ENCODE peak calls at places on chromosomes 16 and 17, in four cellular contexts. One of them, this sample, is unnamed. For H3K4me1, the result is how much of the 10 kb centered on the place peaks cover.

GRCh38 chr16:80935691-80936090 is 71.0 kb downstream of the CMC2 start:
- DNase-seq in right lobe of liver: no peak
- DNase-seq in esophagus muscularis mucosa: no peak
- DNase-seq in breast epithelium: no peak
- DNase-seq in this sample: no peak

GRCh38 chr16:17083628-17084027 is 387.1 kb downstream of the XYLT1 start:
- DNase-seq in right lobe of liver: no peak
- DNase-seq in esophagus muscularis mucosa: no peak
- DNase-seq in breast epithelium: no peak
- DNase-seq in this sample: no peak

GRCh38 chr16:79535130-79535529 is 65.4 kb downstream of the MAF start:
- DNase-seq in esophagus muscularis mucosa: no peak
- DNase-seq in breast epithelium: no peak
- DNase-seq in right lobe of liver: no peak
- DNase-seq in this sample: no peak

GRCh38 chr16:9557713-9558112 is 466.3 kb downstream of the HAPSTR1 start:
- DNase-seq in right lobe of liver: no peak
- DNase-seq in breast epithelium: no peak
- DNase-seq in esophagus muscularis mucosa: no peak
- DNase-seq in this sample: no peak

GRCh38 chr17:3917391-3917931 is 1.2 kb upstream of the P2RX1 start:
- DNase-seq in breast epithelium: no peak
- DNase-seq in esophagus muscularis mucosa: no peak
- DNase-seq in right lobe of liver: peak
- DNase-seq in this sample: no peak

GRCh38 chr17:78180083-78180482 is 6.8 kb downstream of the TK1 start:
- DNase-seq in esophagus muscularis mucosa: no peak
- DNase-seq in right lobe of liver: no peak
- DNase-seq in breast epithelium: no peak
- DNase-seq in this sample: no peak

GRCh38 chr17:4199818-4200402 is 56.9 kb downstream of the CYB5D2 start:
- DNase-seq in esophagus muscularis mucosa: no peak
- DNase-seq in right lobe of liver: no peak
- DNase-seq in breast epithelium: no peak
- DNase-seq in this sample: no peak

GRCh38 chr17:8163978-8164814 is 1.4 kb upstream of the VAMP2 start:
- DNase-seq in right lobe of liver: peak
- DNase-seq in esophagus muscularis mucosa: no peak
- DNase-seq in breast epithelium: no peak
- DNase-seq in this sample: peak

GRCh38 chr16:76942089-76942488 is 248.9 kb upstream of the MON1B start:
- DNase-seq in esophagus muscularis mucosa: no peak
- DNase-seq in right lobe of liver: no peak
- DNase-seq in breast epithelium: no peak
- DNase-seq in this sample: no peak

GRCh38 chr17:63984206-63984605 is 11.5 kb upstream of the SCN4A start:
- DNase-seq in breast epithelium: no peak
- DNase-seq in right lobe of liver: no peak
- DNase-seq in esophagus muscularis mucosa: no peak
- DNase-seq in this sample: no peak

GRCh38 chr16:88438084-88438870 is 14.8 kb upstream of the ZFPM1 start:
- DNase-seq in breast epithelium: no peak
- DNase-seq in right lobe of liver: no peak
- DNase-seq in esophagus muscularis mucosa: no peak
- DNase-seq in this sample: no peak

GRCh38 chr16:495127-495748 is 32.3 kb upstream of the CAPN15 start:
- DNase-seq in esophagus muscularis mucosa: no peak
- DNase-seq in right lobe of liver: peak
- DNase-seq in breast epithelium: no peak
- DNase-seq in this sample: no peak

GRCh38 chr17:78092794-78093324 is 35.7 kb downstream of the TMC6 start:
- DNase-seq in right lobe of liver: no peak
- DNase-seq in esophagus muscularis mucosa: no peak
- DNase-seq in breast epithelium: no peak
- DNase-seq in this sample: peak

GRCh38 chr16:87056083-87056482 is 261.1 kb downstream of the C16orf95 start:
- DNase-seq in breast epithelium: peak
- DNase-seq in right lobe of liver: no peak
- DNase-seq in esophagus muscularis mucosa: no peak
- DNase-seq in this sample: peak
- TF ChIP-seq CTCF in breast epithelium: no peak
- TF ChIP-seq CTCF in right lobe of liver: no peak
- TF ChIP-seq CTCF in esophagus muscularis mucosa: no peak
- TF ChIP-seq CTCF in this sample: no peak

GRCh38 chr16:11620243-11621003 is 33.7 kb upstream of the LITAF start:
- DNase-seq in breast epithelium: no peak
- DNase-seq in right lobe of liver: no peak
- DNase-seq in esophagus muscularis mucosa: no peak
- DNase-seq in this sample: no peak

GRCh38 chr16:11619327-11619851 is 32.7 kb upstream of the LITAF start:
- DNase-seq in right lobe of liver: peak
- DNase-seq in esophagus muscularis mucosa: no peak
- DNase-seq in breast epithelium: no peak
- DNase-seq in this sample: no peak

GRCh38 chr16:11621539-11621919 is 34.8 kb upstream of the LITAF start:
- DNase-seq in right lobe of liver: no peak
- DNase-seq in esophagus muscularis mucosa: no peak
- DNase-seq in breast epithelium: no peak
- DNase-seq in this sample: no peak

GRCh38 chr16:11615756-11616447 is 29.2 kb upstream of the LITAF start:
- DNase-seq in esophagus muscularis mucosa: no peak
- DNase-seq in right lobe of liver: no peak
- DNase-seq in breast epithelium: no peak
- DNase-seq in this sample: no peak

DNA sequence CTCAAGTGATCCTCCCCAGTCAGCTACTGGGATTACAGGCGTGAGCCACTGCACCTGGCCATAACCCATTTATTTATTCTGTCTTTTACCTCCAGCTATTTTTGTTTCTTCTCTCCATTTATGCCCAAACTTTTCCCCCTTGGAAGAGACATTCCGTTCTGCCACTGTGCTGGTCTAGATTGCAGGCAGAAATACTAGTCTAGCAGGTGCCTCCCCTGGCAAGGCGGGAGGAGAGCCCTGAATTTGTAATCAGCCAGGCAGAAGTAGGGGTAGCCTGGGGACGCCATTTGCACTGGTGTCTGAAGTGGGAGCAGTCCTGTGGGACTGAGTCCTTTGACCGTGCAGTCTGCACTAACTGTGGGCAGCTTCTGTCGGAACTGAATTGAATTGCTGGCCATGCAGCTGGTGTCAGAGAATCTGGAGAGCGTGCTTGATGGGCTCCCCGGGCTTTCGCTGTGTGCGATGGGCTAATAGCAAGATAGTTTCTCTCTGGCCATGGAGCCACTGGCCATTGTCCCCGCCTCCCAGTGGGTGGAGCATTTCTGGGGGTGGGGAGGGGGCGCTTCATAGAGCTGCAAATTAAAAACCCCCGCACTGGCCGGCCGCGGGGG is 31.5 kb upstream of the LITAF start:
- DNase-seq in esophagus muscularis mucosa: no peak
- DNase-seq in right lobe of liver: no peak
- DNase-seq in breast epithelium: no peak
- DNase-seq in this sample: no peak
- H3K4me1 ChIP-seq in esophagus muscularis mucosa: under half
- H3K4me1 ChIP-seq in right lobe of liver: under half
- H3K4me1 ChIP-seq in breast epithelium: under half
- H3K4me1 ChIP-seq in this sample: under half

DNA sequence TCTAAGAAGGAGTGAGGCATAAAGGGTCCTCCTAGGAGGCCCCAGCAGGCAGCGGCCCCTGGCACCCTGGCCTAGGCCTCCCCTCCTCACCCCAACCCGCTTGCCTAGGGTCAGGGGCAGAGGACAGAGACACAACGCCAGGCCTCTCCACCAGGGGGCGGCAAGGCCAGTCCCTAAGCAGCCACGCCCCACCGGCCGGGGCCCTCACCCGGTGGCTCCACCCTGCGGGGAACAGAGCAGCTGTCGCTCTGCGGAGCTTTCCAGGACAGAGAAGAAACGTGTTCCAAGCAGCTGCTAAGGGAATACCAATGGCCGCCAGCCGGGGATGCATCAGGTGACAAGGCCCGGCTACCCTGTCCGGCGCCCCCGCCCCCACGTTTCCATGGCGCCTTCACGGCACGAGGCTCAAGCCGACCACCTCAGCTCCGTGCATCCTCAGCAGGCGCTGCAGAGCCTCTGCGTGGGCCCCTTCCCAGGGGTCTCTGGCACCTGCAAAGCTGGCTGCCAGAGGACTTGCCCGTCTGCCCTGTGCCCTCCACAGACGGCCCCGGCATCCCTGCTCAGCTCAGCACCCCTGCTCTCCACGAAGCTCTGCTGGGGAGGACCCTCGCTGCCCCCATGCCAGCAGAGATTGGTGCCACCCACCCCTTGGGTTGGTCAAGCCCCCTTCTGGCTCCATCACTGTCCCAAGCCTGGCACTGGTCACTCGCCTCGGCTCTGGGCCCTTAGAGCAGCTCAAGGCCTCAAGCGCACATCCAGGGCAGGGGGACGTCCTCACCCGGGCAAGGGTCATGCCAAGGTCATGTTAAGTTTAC is 5.6 kb downstream of the ZNF598 start:
- DNase-seq in breast epithelium: peak
- DNase-seq in esophagus muscularis mucosa: peak
- DNase-seq in right lobe of liver: peak
- DNase-seq in this sample: peak
- TF ChIP-seq POLR2A in breast epithelium: no peak
- TF ChIP-seq POLR2A in esophagus muscularis mucosa: no peak
- TF ChIP-seq POLR2A in right lobe of liver: no peak
- TF ChIP-seq POLR2A in this sample: no peak

GRCh38 chr17:50547035-50547735 is at the start of gene SPATA20:
- DNase-seq in esophagus muscularis mucosa: peak
- DNase-seq in breast epithelium: peak
- DNase-seq in right lobe of liver: peak
- DNase-seq in this sample: peak
- TF ChIP-seq CTCF in esophagus muscularis mucosa: peak
- TF ChIP-seq CTCF in breast epithelium: peak
- TF ChIP-seq CTCF in right lobe of liver: peak
- TF ChIP-seq CTCF in this sample: peak